ENCODE peak calls at places on chromosomes 2 and 18, in eight cellular contexts. I, U, E, Z, D, Q, F and S are unnamed samples.

GRCh38 chr2:190682168-190682567 is 33.3 kb downstream of the NAB1 start:
- DNase-seq in Q (peak), D (no peak), E (peak), I (no peak), F (peak), Z (no peak), U (no peak), S (peak)

GRCh38 chr2:186422226-186422625 is 63.8 kb upstream of the ZC3H15 start:
- DNase-seq in F (peak), Z (no peak), D (no peak), Q (peak), I (no peak), U (no peak), E (peak), S (peak)

GRCh38 chr2:32732135-32732534 is 104.3 kb downstream of the TTC27 start:
- DNase-seq in Q (no peak), Z (no peak), I (no peak), F (no peak), E (no peak), D (no peak), U (no peak), S (no peak)

GRCh38 chr2:18546586-18546985 is 13.9 kb downstream of the RDH14 start:
- DNase-seq in I (no peak), U (no peak), E (no peak), D (no peak), Z (no peak), Q (no peak), F (no peak), S (no peak)

GRCh38 chr2:6685447-6685846 is 180.3 kb downstream of the CMPK2 start:
- DNase-seq in I (no peak), F (no peak), E (no peak), U (no peak), Q (no peak), Z (no peak), D (no peak), S (no peak)

GRCh38 chr2:102155703-102156515 is 13.4 kb downstream of the IL1R1 start:
- DNase-seq in I (no peak), E (no peak), Z (no peak), F (peak), D (no peak), U (no peak), Q (peak), S (no peak)

GRCh38 chr18:31648966-31649429 is 35.4 kb downstream of the B4GALT6 start:
- DNase-seq in U (peak), Q (peak), I (no peak), E (peak), D (no peak), Z (no peak), F (peak), S (peak)

GRCh38 chr2:140351692-140352091 is 1571.5 kb upstream of the NXPH2 start:
- DNase-seq in U (no peak), Z (no peak), D (no peak), E (no peak), Q (no peak), F (no peak), I (no peak), S (no peak)

GRCh38 chr2:218991674-218992168 is 1.5 kb downstream of the CRYBA2 start:
- DNase-seq in F (peak), E (peak), Z (no peak), Q (peak), D (no peak), U (no peak), I (no peak), S (peak)

GRCh38 chr2:27171351-27171848 is 22.6 kb downstream of the TCF23 start:
- DNase-seq in D (no peak), F (peak), Q (no peak), U (no peak), I (no peak), Z (no peak), E (peak), S (no peak)

GRCh38 chr2:216478151-216478550 is 20.5 kb upstream of the RPL37A start:
- DNase-seq in I (no peak), Q (peak), E (peak), Z (no peak), F (peak), D (no peak), U (no peak), S (peak)

GRCh38 chr2:14137643-14138042 is 494.9 kb upstream of the LRATD1 start:
- DNase-seq in F (no peak), Z (peak), D (no peak), I (no peak), E (no peak), Q (no peak), U (no peak), S (peak)

GRCh38 chr2:231069379-231070054 is 12.8 kb downstream of the PSMD1 start:
- DNase-seq in Z (no peak), E (no peak), U (no peak), D (no peak), F (peak), Q (peak), I (no peak), S (peak)

GRCh38 chr2:157810037-157810436 is 66.1 kb downstream of the ACVR1 start:
- DNase-seq in F (peak), I (no peak), E (no peak), D (no peak), U (no peak), Q (peak), Z (no peak), S (no peak)

GRCh38 chr18:75745147-75745546 is 317.6 kb upstream of the SMIM21 start:
- DNase-seq in F (no peak), Q (no peak), D (no peak), I (no peak), U (no peak), E (peak), Z (no peak), S (no peak)

GRCh38 chr2:122478108-122478507 is 722.7 kb downstream of the TSN start:
- DNase-seq in Z (no peak), U (no peak), D (no peak), Q (no peak), E (no peak), I (no peak), F (peak), S (no peak)

GRCh38 chr2:171712051-171712450 is 24.8 kb downstream of the DYNC1I2 start:
- DNase-seq in F (peak), E (peak), D (no peak), Z (no peak), Q (peak), U (no peak), I (no peak), S (peak)

GRCh38 chr2:29450823-29451222 is 335.6 kb downstream of the CLIP4 start:
- DNase-seq in D (no peak), F (no peak), Z (no peak), U (no peak), I (no peak), Q (no peak), E (no peak), S (no peak)

GRCh38 chr2:73939419-73939818 is 12.7 kb downstream of the DGUOK start:
- DNase-seq in Q (peak), E (peak), F (peak), I (no peak), U (no peak), D (no peak), Z (peak), S (no peak)

GRCh38 chr2:240623531-240624010 is 1.7 kb upstream of the GPR35 start:
- DNase-seq in I (no peak), F (no peak), E (no peak), U (no peak), D (no peak), Q (no peak), Z (no peak), S (no peak)

GRCh38 chr2:148721520-148721931 is 77.0 kb downstream of the EPC2 start:
- DNase-seq in Q (peak), D (no peak), U (no peak), I (no peak), E (no peak), Z (no peak), F (peak), S (no peak)